ENCODE peak calls at places on chromosomes 3 and 15, in eight cellular contexts. B is epithelial cell of esophagus, D is ovary, L is ELR, Q is iPS-NIHi11, X is occipital lobe, R is heart left ventricle, N is HCT116. A is an unnamed sample.

GRCh38 chr3:147369671-147370123 is 36.6 kb downstream of the ZIC4 start:
- DNase-seq in D (no peak), X (no peak), Q (no peak), R (no peak), L (no peak), B (no peak), N (no peak), A (no peak)

GRCh38 chr15:48010321-48010720 is 110.5 kb upstream of the SLC24A5 start:
- DNase-seq in X (no peak), B (no peak), R (no peak), N (no peak), D (no peak), Q (no peak), L (no peak), A (no peak)

GRCh38 chr15:99447497-99448371 is 118.0 kb upstream of the MEF2A start:
- DNase-seq in X (no peak), L (no peak), D (peak), Q (peak), R (peak), N (no peak), B (no peak), A (no peak)

GRCh38 chr15:42491540-42492225 is 742 bp upstream of the ZNF106 start:
- DNase-seq in R (no peak), Q (no peak), N (no peak), B (peak), L (peak), D (no peak), X (no peak), A (no peak)

GRCh38 chr3:45088543-45088942 is 57.6 kb downstream of the CDCP1 start:
- DNase-seq in Q (no peak), N (no peak), B (peak), L (no peak), R (no peak), X (no peak), D (no peak), A (no peak)

GRCh38 chr3:185120126-185120525 is 32.7 kb downstream of the C3orf70 start:
- DNase-seq in N (no peak), D (no peak), R (no peak), L (no peak), X (no peak), Q (no peak), B (no peak), A (no peak)

GRCh38 chr3:127887321-127887720 is 27.7 kb upstream of the KBTBD12 start:
- DNase-seq in N (no peak), L (peak), D (no peak), B (peak), X (no peak), Q (no peak), R (no peak), A (no peak)

GRCh38 chr3:134971359-134971758 is 176.3 kb downstream of the EPHB1 start:
- DNase-seq in X (no peak), B (no peak), Q (no peak), N (no peak), D (no peak), R (no peak), L (no peak), A (no peak)

GRCh38 chr15:48955370-48955769 is 8.3 kb downstream of the SHC4 start:
- DNase-seq in D (no peak), Q (no peak), L (no peak), B (no peak), N (no peak), X (no peak), R (no peak), A (no peak)

GRCh38 chr15:100537326-100537725 is 8.6 kb upstream of the CERS3 start:
- DNase-seq in N (no peak), R (no peak), X (no peak), D (no peak), Q (no peak), B (no peak), L (no peak), A (no peak)

GRCh38 chr15:80512729-80513670 is 108.8 kb downstream of the ARNT2 start:
- DNase-seq in R (no peak), B (peak), Q (no peak), X (no peak), D (no peak), L (peak), N (peak), A (no peak)

GRCh38 chr3:136110481-136110880 is 85.7 kb downstream of the MSL2 start:
- DNase-seq in X (no peak), N (no peak), B (no peak), L (no peak), R (no peak), D (no peak), Q (no peak), A (no peak)

GRCh38 chr3:39104961-39105686 is 2.3 kb downstream of the GORASP1 start:
- DNase-seq in Q (no peak), D (no peak), X (no peak), B (no peak), N (no peak), R (no peak), L (no peak), A (no peak)

GRCh38 chr3:43330981-43331380 is 44.6 kb downstream of the SNRK start:
- DNase-seq in Q (no peak), L (no peak), D (no peak), B (no peak), R (no peak), N (no peak), X (no peak), A (no peak)

GRCh38 chr3:158718490-158719170 is 13.6 kb downstream of the RARRES1 start:
- DNase-seq in B (peak), Q (no peak), D (no peak), X (no peak), L (peak), R (no peak), N (peak), A (peak)

GRCh38 chr3:61841111-61841845 is 279.9 kb downstream of the PTPRG start:
- DNase-seq in Q (no peak), L (no peak), R (no peak), N (no peak), D (no peak), B (no peak), X (no peak), A (no peak)

GRCh38 chr15:89917442-89918085 is 4.8 kb upstream of the ARPIN start:
- DNase-seq in L (no peak), X (no peak), N (no peak), R (no peak), Q (no peak), B (peak), D (no peak), A (no peak)

GRCh38 chr3:15941958-15942357 is 144.2 kb upstream of the ANKRD28 start:
- DNase-seq in X (no peak), B (no peak), D (no peak), R (no peak), Q (no peak), L (no peak), N (no peak), A (no peak)

GRCh38 chr3:141294848-141295247 is 63.2 kb downstream of the PXYLP1 start:
- DNase-seq in D (no peak), X (no peak), N (no peak), Q (no peak), L (peak), R (no peak), B (peak), A (no peak)

GRCh38 chr15:40217166-40217785 is 21.6 kb upstream of the PAK6 start:
- DNase-seq in X (no peak), N (peak), L (peak), B (peak), Q (peak), R (peak), D (no peak), A (peak)

GRCh38 chr3:113532698-113533533 is 561 bp downstream of the SIDT1 start:
- DNase-seq in X (peak), L (peak), Q (peak), R (peak), N (no peak), B (peak), D (peak), A (no peak)

GRCh38 chr15:45704329-45705249 is 69.8 kb downstream of the SQOR start:
- DNase-seq in R (no peak), B (peak), D (peak), L (peak), Q (peak), N (no peak), X (no peak), A (no peak)

GRCh38 chr15:101139986-101140696 is 111.7 kb downstream of the CHSY1 start:
- DNase-seq in D (no peak), Q (no peak), B (no peak), L (no peak), X (no peak), N (no peak), R (no peak), A (no peak)

GRCh38 chr15:59847925-59848415 is 156.1 kb upstream of the FOXB1 start:
- DNase-seq in D (no peak), L (no peak), Q (no peak), B (no peak), R (no peak), N (no peak), X (no peak), A (no peak)

GRCh38 chr15:78177447-78177873 is 28.3 kb downstream of the IDH3A start:
- DNase-seq in X (no peak), N (peak), L (peak), Q (peak), B (peak), R (peak), D (no peak), A (no peak)

GRCh38 chr3:184642623-184643308 is 69.1 kb downstream of the MAGEF1 start:
- DNase-seq in R (no peak), D (no peak), X (no peak), B (no peak), L (no peak), Q (no peak), N (no peak), A (no peak)

GRCh38 chr3:100606894-100607512 is 2.4 kb upstream of the ADGRG7 start:
- DNase-seq in B (no peak), N (no peak), X (no peak), Q (no peak), R (no peak), L (peak), D (no peak), A (no peak)

A was measured in SW 1271.